ENCODE peak calls at places on chromosome 22, in ten cellular contexts. One of them, this sample, is unnamed. For H3K4me1 and H3K36me3, the result is how much of the 10 kb centered on the place peaks cover.

GRCh38 chr22:41417622-41418390 is 28.8 kb downstream of the TOB2 start:
- DNase-seq in breast epithelium: peak
- DNase-seq in ascending aorta: peak
- DNase-seq in Caco-2: no peak
- DNase-seq in mesendoderm: no peak
- DNase-seq in ovary: peak
- DNase-seq in hepatocyte: no peak
- DNase-seq in IMR-90: no peak
- DNase-seq in PC-9: peak
- DNase-seq in psoas muscle: peak
- DNase-seq in this sample: peak

GRCh38 chr22:26276530-26277200 is 107.4 kb downstream of the SEZ6L start:
- DNase-seq in IMR-90: no peak
- DNase-seq in psoas muscle: no peak
- DNase-seq in Caco-2: no peak
- DNase-seq in breast epithelium: no peak
- DNase-seq in mesendoderm: peak
- DNase-seq in hepatocyte: no peak
- DNase-seq in ovary: no peak
- DNase-seq in ascending aorta: no peak
- DNase-seq in PC-9: no peak
- DNase-seq in this sample: no peak

GRCh38 chr22:22918297-22918965 is 30.8 kb downstream of the IGLL5 start:
- DNase-seq in PC-9: no peak
- DNase-seq in psoas muscle: no peak
- DNase-seq in Caco-2: no peak
- DNase-seq in ascending aorta: no peak
- DNase-seq in ovary: no peak
- DNase-seq in hepatocyte: no peak
- DNase-seq in breast epithelium: no peak
- DNase-seq in mesendoderm: no peak
- DNase-seq in IMR-90: no peak
- DNase-seq in this sample: no peak

GRCh38 chr22:38141574-38141973 is 31.1 kb upstream of the BAIAP2L2 start:
- DNase-seq in breast epithelium: no peak
- DNase-seq in ovary: no peak
- DNase-seq in psoas muscle: no peak
- DNase-seq in ascending aorta: no peak
- DNase-seq in hepatocyte: no peak
- DNase-seq in PC-9: no peak
- DNase-seq in IMR-90: no peak
- DNase-seq in mesendoderm: no peak
- DNase-seq in Caco-2: no peak
- DNase-seq in this sample: peak

GRCh38 chr22:41664490-41664889 is 24.2 kb downstream of the SNU13 start:
- DNase-seq in Caco-2: no peak
- DNase-seq in hepatocyte: no peak
- DNase-seq in psoas muscle: no peak
- DNase-seq in IMR-90: no peak
- DNase-seq in ovary: no peak
- DNase-seq in ascending aorta: no peak
- DNase-seq in mesendoderm: peak
- DNase-seq in PC-9: no peak
- DNase-seq in breast epithelium: no peak
- DNase-seq in this sample: no peak

GRCh38 chr22:30459206-30460052 is 12.4 kb downstream of the SEC14L3 start:
- DNase-seq in breast epithelium: no peak
- DNase-seq in ascending aorta: no peak
- DNase-seq in Caco-2: peak
- DNase-seq in PC-9: peak
- DNase-seq in hepatocyte: peak
- DNase-seq in psoas muscle: no peak
- DNase-seq in mesendoderm: no peak
- DNase-seq in ovary: no peak
- DNase-seq in IMR-90: peak
- DNase-seq in this sample: peak

GRCh38 chr22:35742342-35743100 is 24.8 kb downstream of the APOL5 start:
- DNase-seq in Caco-2: no peak
- DNase-seq in psoas muscle: no peak
- DNase-seq in IMR-90: peak
- DNase-seq in hepatocyte: no peak
- DNase-seq in ovary: no peak
- DNase-seq in breast epithelium: no peak
- DNase-seq in ascending aorta: peak
- DNase-seq in mesendoderm: peak
- DNase-seq in PC-9: peak
- DNase-seq in this sample: no peak

GRCh38 chr22:44917372-44918165 is 92.2 kb downstream of the PHF21B start:
- DNase-seq in IMR-90: no peak
- DNase-seq in psoas muscle: no peak
- DNase-seq in hepatocyte: no peak
- DNase-seq in ovary: no peak
- DNase-seq in ascending aorta: no peak
- DNase-seq in breast epithelium: no peak
- DNase-seq in Caco-2: no peak
- DNase-seq in PC-9: no peak
- DNase-seq in mesendoderm: no peak
- DNase-seq in this sample: no peak

GRCh38 chr22:48044484-48045060 is 1282.1 kb downstream of the TBC1D22A start:
- DNase-seq in ovary: no peak
- DNase-seq in ascending aorta: no peak
- DNase-seq in mesendoderm: no peak
- DNase-seq in hepatocyte: no peak
- DNase-seq in breast epithelium: no peak
- DNase-seq in psoas muscle: no peak
- DNase-seq in Caco-2: no peak
- DNase-seq in PC-9: no peak
- DNase-seq in IMR-90: no peak
- DNase-seq in this sample: no peak

GRCh38 chr22:30763815-30764686 is 69.4 kb downstream of the OSBP2 start:
- DNase-seq in mesendoderm: peak
- DNase-seq in PC-9: peak
- DNase-seq in psoas muscle: peak
- DNase-seq in ovary: peak
- DNase-seq in Caco-2: peak
- DNase-seq in IMR-90: peak
- DNase-seq in breast epithelium: peak
- DNase-seq in hepatocyte: peak
- DNase-seq in ascending aorta: no peak
- DNase-seq in this sample: peak

GRCh38 chr22:35459423-35459894 is 59.5 kb downstream of the MCM5 start:
- DNase-seq in mesendoderm: no peak
- DNase-seq in IMR-90: no peak
- DNase-seq in breast epithelium: no peak
- DNase-seq in ovary: no peak
- DNase-seq in psoas muscle: no peak
- DNase-seq in ascending aorta: no peak
- DNase-seq in hepatocyte: no peak
- DNase-seq in Caco-2: no peak
- DNase-seq in PC-9: no peak
- DNase-seq in this sample: no peak

GRCh38 chr22:33658775-33659174 is 261.5 kb downstream of the LARGE1 start:
- DNase-seq in PC-9: no peak
- DNase-seq in ovary: no peak
- DNase-seq in ascending aorta: peak
- DNase-seq in Caco-2: no peak
- DNase-seq in breast epithelium: peak
- DNase-seq in mesendoderm: no peak
- DNase-seq in psoas muscle: peak
- DNase-seq in IMR-90: peak
- DNase-seq in hepatocyte: peak
- DNase-seq in this sample: peak

GRCh38 chr22:41636467-41636866 is 15.4 kb downstream of the XRCC6 start:
- DNase-seq in IMR-90: peak
- DNase-seq in Caco-2: no peak
- DNase-seq in breast epithelium: no peak
- DNase-seq in mesendoderm: no peak
- DNase-seq in ascending aorta: no peak
- DNase-seq in psoas muscle: peak
- DNase-seq in ovary: no peak
- DNase-seq in hepatocyte: no peak
- DNase-seq in PC-9: no peak
- DNase-seq in this sample: no peak

GRCh38 chr22:48710410-48710809 is 1117.3 kb downstream of the BRD1 start:
- DNase-seq in mesendoderm: no peak
- DNase-seq in PC-9: no peak
- DNase-seq in ascending aorta: no peak
- DNase-seq in Caco-2: peak
- DNase-seq in breast epithelium: no peak
- DNase-seq in ovary: no peak
- DNase-seq in psoas muscle: no peak
- DNase-seq in hepatocyte: no peak
- DNase-seq in IMR-90: no peak
- DNase-seq in this sample: no peak

GRCh38 chr22:45833613-45834012 is 143.3 kb downstream of the WNT7B start:
- DNase-seq in ascending aorta: no peak
- DNase-seq in psoas muscle: no peak
- DNase-seq in hepatocyte: no peak
- DNase-seq in PC-9: no peak
- DNase-seq in Caco-2: no peak
- DNase-seq in mesendoderm: no peak
- DNase-seq in breast epithelium: no peak
- DNase-seq in ovary: no peak
- DNase-seq in IMR-90: no peak
- DNase-seq in this sample: no peak

DNA sequence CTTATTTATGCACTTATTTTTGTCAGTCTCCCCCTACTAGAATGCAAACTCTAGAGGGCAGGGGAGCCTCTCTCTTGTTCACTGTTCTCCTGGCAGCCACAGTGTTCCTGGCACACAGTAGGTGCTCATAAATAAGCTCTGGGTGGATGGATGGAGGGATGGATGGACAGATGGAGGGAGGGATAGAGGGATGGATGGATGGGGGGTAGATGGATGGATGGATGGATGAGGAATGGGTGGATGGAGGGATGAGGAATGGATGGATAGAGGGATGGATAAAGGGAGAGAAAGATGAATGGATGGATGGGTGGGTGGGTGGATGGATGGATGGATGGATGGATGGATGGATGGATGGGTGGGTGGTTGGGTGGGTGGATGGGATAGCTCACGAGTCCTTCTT is 13.5 kb downstream of the PVALB start:
- DNase-seq in Caco-2: no peak
- DNase-seq in mesendoderm: no peak
- DNase-seq in PC-9: no peak
- DNase-seq in psoas muscle: no peak
- DNase-seq in breast epithelium: no peak
- DNase-seq in hepatocyte: no peak
- DNase-seq in IMR-90: no peak
- DNase-seq in ovary: no peak
- DNase-seq in ascending aorta: no peak
- DNase-seq in this sample: no peak
- H3K4me3 ChIP-seq in Caco-2: no peak
- H3K4me3 ChIP-seq in mesendoderm: no peak
- H3K4me3 ChIP-seq in PC-9: no peak
- H3K4me3 ChIP-seq in psoas muscle: no peak
- H3K4me3 ChIP-seq in breast epithelium: no peak
- H3K4me3 ChIP-seq in hepatocyte: no peak
- H3K4me3 ChIP-seq in IMR-90: no peak
- H3K4me3 ChIP-seq in ovary: no peak
- H3K4me3 ChIP-seq in ascending aorta: no peak
- H3K4me3 ChIP-seq in this sample: no peak

DNA sequence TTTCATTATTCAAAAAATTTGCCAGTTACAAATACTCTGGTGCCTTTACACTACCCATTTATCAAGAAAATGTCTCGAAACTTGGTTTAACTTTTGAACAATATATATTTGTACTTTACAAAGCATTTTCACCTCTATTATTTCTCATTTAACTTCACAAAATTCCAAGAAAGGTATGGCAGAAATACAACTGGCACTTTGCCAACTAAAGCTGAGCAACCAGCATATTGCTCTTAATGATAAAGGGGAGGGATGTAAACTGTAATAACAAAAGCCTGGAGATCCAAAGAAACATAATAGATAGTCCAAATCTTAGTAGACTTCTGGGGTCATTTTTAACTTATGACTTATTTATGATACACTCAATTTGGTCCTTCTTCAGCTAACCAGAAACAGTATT is 7.7 kb downstream of the PITPNB start:
- DNase-seq in psoas muscle: no peak
- DNase-seq in hepatocyte: no peak
- DNase-seq in PC-9: no peak
- DNase-seq in ovary: no peak
- DNase-seq in mesendoderm: no peak
- DNase-seq in Caco-2: no peak
- DNase-seq in IMR-90: no peak
- DNase-seq in breast epithelium: no peak
- DNase-seq in ascending aorta: no peak
- DNase-seq in this sample: no peak
- H3K4me1 ChIP-seq in psoas muscle: under half
- H3K4me1 ChIP-seq in hepatocyte: under half
- H3K4me1 ChIP-seq in PC-9: under half
- H3K4me1 ChIP-seq in ovary: under half
- H3K4me1 ChIP-seq in mesendoderm: under half
- H3K4me1 ChIP-seq in Caco-2: under half
- H3K4me1 ChIP-seq in IMR-90: under half
- H3K4me1 ChIP-seq in breast epithelium: under half
- H3K4me1 ChIP-seq in ascending aorta: under half
- H3K4me1 ChIP-seq in this sample: under half

GRCh38 chr22:24054356-24054755 is 43.3 kb downstream of the CABIN1 start:
- DNase-seq in PC-9: no peak
- DNase-seq in IMR-90: peak
- DNase-seq in breast epithelium: no peak
- DNase-seq in ascending aorta: no peak
- DNase-seq in psoas muscle: no peak
- DNase-seq in Caco-2: no peak
- DNase-seq in mesendoderm: peak
- DNase-seq in ovary: no peak
- DNase-seq in hepatocyte: no peak
- DNase-seq in this sample: no peak
- H3K36me3 ChIP-seq in PC-9: under half
- H3K36me3 ChIP-seq in IMR-90: under half
- H3K36me3 ChIP-seq in breast epithelium: under half
- H3K36me3 ChIP-seq in ascending aorta: half or more
- H3K36me3 ChIP-seq in psoas muscle: under half
- H3K36me3 ChIP-seq in Caco-2: under half
- H3K36me3 ChIP-seq in mesendoderm: under half
- H3K36me3 ChIP-seq in ovary: under half
- H3K36me3 ChIP-seq in hepatocyte: under half
- H3K36me3 ChIP-seq in this sample: under half

DNA sequence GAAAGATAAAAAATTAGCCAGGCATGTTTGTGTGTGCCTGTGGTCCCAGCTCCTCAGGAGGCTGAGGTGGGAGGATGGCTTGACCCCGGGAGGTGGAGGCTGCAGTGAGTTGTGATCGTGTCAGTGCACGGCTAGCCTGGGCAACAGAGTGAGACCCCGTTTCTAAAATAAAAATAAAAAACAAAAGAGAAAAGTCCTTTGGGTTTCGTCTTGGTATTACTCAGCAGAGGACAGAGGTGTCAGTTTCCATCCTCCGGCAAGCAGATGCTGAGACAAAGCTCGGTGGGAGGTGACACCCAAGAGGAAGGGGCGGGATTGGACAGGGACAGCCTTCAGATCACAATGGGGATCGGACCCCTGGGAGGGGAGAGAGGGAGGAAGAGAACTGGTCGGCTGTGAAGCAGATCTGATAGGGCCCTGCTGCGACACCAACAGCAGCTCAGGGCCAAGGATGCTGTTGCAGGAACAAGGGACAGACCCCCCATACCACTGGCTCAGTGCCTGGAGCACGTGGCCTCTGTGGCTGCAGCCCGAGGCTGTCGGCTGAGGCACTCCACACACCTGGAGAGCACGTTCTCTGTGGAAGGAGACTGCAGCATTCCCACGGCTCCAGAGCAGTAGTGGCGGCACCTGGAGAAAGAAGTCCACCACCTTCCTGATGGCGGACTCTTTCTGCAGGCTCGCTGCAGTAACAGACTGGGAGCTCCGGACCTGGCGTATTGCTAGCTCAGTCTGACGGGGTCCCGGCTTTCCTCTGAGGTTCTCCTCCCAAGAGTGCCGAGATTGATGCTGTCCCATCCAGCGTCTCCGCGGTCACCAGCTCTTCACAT is 5.2 kb upstream of the BID start:
- DNase-seq in hepatocyte: no peak
- DNase-seq in psoas muscle: no peak
- DNase-seq in PC-9: no peak
- DNase-seq in ovary: no peak
- DNase-seq in Caco-2: no peak
- DNase-seq in breast epithelium: no peak
- DNase-seq in mesendoderm: no peak
- DNase-seq in IMR-90: no peak
- DNase-seq in ascending aorta: no peak
- DNase-seq in this sample: no peak
- H3K4me3 ChIP-seq in hepatocyte: no peak
- H3K4me3 ChIP-seq in psoas muscle: no peak
- H3K4me3 ChIP-seq in PC-9: no peak
- H3K4me3 ChIP-seq in ovary: no peak
- H3K4me3 ChIP-seq in Caco-2: no peak
- H3K4me3 ChIP-seq in breast epithelium: no peak
- H3K4me3 ChIP-seq in mesendoderm: no peak
- H3K4me3 ChIP-seq in IMR-90: no peak
- H3K4me3 ChIP-seq in ascending aorta: no peak
- H3K4me3 ChIP-seq in this sample: no peak